ENCODE peak calls at places on chromosomes 5 and 9, in ten cellular contexts. One of them, this sample, is unnamed.

GRCh38 chr5:177300236-177300880 is 3.2 kb downstream of the RAB24 start:
- DNase-seq in choroid plexus epithelial cell: peak
- DNase-seq in neural progenitor cell: no peak
- DNase-seq in Peyer's patch: peak
- DNase-seq in astrocyte of the cerebellum: peak
- DNase-seq in CD8-positive, alpha-beta T cell: peak
- DNase-seq in PC-3: peak
- DNase-seq in adrenal gland: peak
- DNase-seq in foreskin fibroblast: peak
- DNase-seq in breast epithelium: no peak
- DNase-seq in this sample: peak

GRCh38 chr9:75880556-75880955 is 9.9 kb upstream of the PCSK5 start:
- DNase-seq in Peyer's patch: no peak
- DNase-seq in PC-3: no peak
- DNase-seq in astrocyte of the cerebellum: no peak
- DNase-seq in choroid plexus epithelial cell: no peak
- DNase-seq in breast epithelium: no peak
- DNase-seq in neural progenitor cell: no peak
- DNase-seq in CD8-positive, alpha-beta T cell: no peak
- DNase-seq in foreskin fibroblast: peak
- DNase-seq in adrenal gland: no peak
- DNase-seq in this sample: no peak

GRCh38 chr9:131661954-131662621 is 77.8 kb downstream of the RAPGEF1 start:
- DNase-seq in breast epithelium: no peak
- DNase-seq in CD8-positive, alpha-beta T cell: peak
- DNase-seq in foreskin fibroblast: no peak
- DNase-seq in astrocyte of the cerebellum: no peak
- DNase-seq in adrenal gland: no peak
- DNase-seq in neural progenitor cell: no peak
- DNase-seq in PC-3: no peak
- DNase-seq in Peyer's patch: no peak
- DNase-seq in choroid plexus epithelial cell: no peak
- DNase-seq in this sample: no peak

GRCh38 chr5:151023651-151024050 is 3.3 kb downstream of the GPX3 start:
- DNase-seq in CD8-positive, alpha-beta T cell: no peak
- DNase-seq in breast epithelium: peak
- DNase-seq in Peyer's patch: peak
- DNase-seq in PC-3: peak
- DNase-seq in adrenal gland: peak
- DNase-seq in choroid plexus epithelial cell: no peak
- DNase-seq in foreskin fibroblast: no peak
- DNase-seq in astrocyte of the cerebellum: no peak
- DNase-seq in neural progenitor cell: no peak
- DNase-seq in this sample: no peak

GRCh38 chr5:16773990-16774389 is 157.2 kb upstream of the RETREG1 start:
- DNase-seq in astrocyte of the cerebellum: no peak
- DNase-seq in foreskin fibroblast: peak
- DNase-seq in choroid plexus epithelial cell: peak
- DNase-seq in breast epithelium: no peak
- DNase-seq in CD8-positive, alpha-beta T cell: no peak
- DNase-seq in Peyer's patch: no peak
- DNase-seq in neural progenitor cell: peak
- DNase-seq in adrenal gland: no peak
- DNase-seq in PC-3: no peak
- DNase-seq in this sample: no peak

GRCh38 chr9:73683862-73684591 is 532.4 kb downstream of the ANXA1 start:
- DNase-seq in Peyer's patch: no peak
- DNase-seq in PC-3: peak
- DNase-seq in astrocyte of the cerebellum: peak
- DNase-seq in breast epithelium: no peak
- DNase-seq in foreskin fibroblast: peak
- DNase-seq in adrenal gland: no peak
- DNase-seq in neural progenitor cell: peak
- DNase-seq in choroid plexus epithelial cell: peak
- DNase-seq in CD8-positive, alpha-beta T cell: no peak
- DNase-seq in this sample: no peak

GRCh38 chr5:7714697-7715096 is 136.2 kb downstream of the CFAP90 start:
- DNase-seq in Peyer's patch: no peak
- DNase-seq in neural progenitor cell: no peak
- DNase-seq in astrocyte of the cerebellum: no peak
- DNase-seq in CD8-positive, alpha-beta T cell: no peak
- DNase-seq in PC-3: no peak
- DNase-seq in adrenal gland: no peak
- DNase-seq in choroid plexus epithelial cell: peak
- DNase-seq in breast epithelium: no peak
- DNase-seq in foreskin fibroblast: no peak
- DNase-seq in this sample: no peak

GRCh38 chr9:114538241-114538640 is 33.0 kb upstream of the WHRN start:
- DNase-seq in breast epithelium: no peak
- DNase-seq in neural progenitor cell: peak
- DNase-seq in PC-3: peak
- DNase-seq in CD8-positive, alpha-beta T cell: peak
- DNase-seq in foreskin fibroblast: no peak
- DNase-seq in adrenal gland: no peak
- DNase-seq in choroid plexus epithelial cell: peak
- DNase-seq in astrocyte of the cerebellum: no peak
- DNase-seq in Peyer's patch: peak
- DNase-seq in this sample: peak

GRCh38 chr9:4371108-4371507 is 71.2 kb upstream of the GLIS3 start:
- DNase-seq in Peyer's patch: no peak
- DNase-seq in foreskin fibroblast: peak
- DNase-seq in neural progenitor cell: peak
- DNase-seq in adrenal gland: no peak
- DNase-seq in breast epithelium: no peak
- DNase-seq in PC-3: peak
- DNase-seq in CD8-positive, alpha-beta T cell: no peak
- DNase-seq in choroid plexus epithelial cell: peak
- DNase-seq in astrocyte of the cerebellum: peak
- DNase-seq in this sample: no peak

GRCh38 chr9:129007035-129007765 is 20.9 kb downstream of the SH3GLB2 start:
- DNase-seq in Peyer's patch: no peak
- DNase-seq in breast epithelium: no peak
- DNase-seq in adrenal gland: peak
- DNase-seq in foreskin fibroblast: no peak
- DNase-seq in CD8-positive, alpha-beta T cell: no peak
- DNase-seq in astrocyte of the cerebellum: no peak
- DNase-seq in neural progenitor cell: no peak
- DNase-seq in PC-3: no peak
- DNase-seq in choroid plexus epithelial cell: no peak
- DNase-seq in this sample: no peak
- TF ChIP-seq CTCF in Peyer's patch: no peak
- TF ChIP-seq CTCF in breast epithelium: no peak
- TF ChIP-seq CTCF in adrenal gland: no peak
- TF ChIP-seq CTCF in foreskin fibroblast: no peak
- TF ChIP-seq CTCF in CD8-positive, alpha-beta T cell: no peak
- TF ChIP-seq CTCF in astrocyte of the cerebellum: no peak
- TF ChIP-seq CTCF in neural progenitor cell: no peak
- TF ChIP-seq CTCF in PC-3: peak
- TF ChIP-seq CTCF in choroid plexus epithelial cell: no peak
- TF ChIP-seq CTCF in this sample: no peak

GRCh38 chr5:175357995-175358394 is 86.0 kb downstream of the DRD1 start:
- DNase-seq in Peyer's patch: no peak
- DNase-seq in choroid plexus epithelial cell: no peak
- DNase-seq in neural progenitor cell: no peak
- DNase-seq in PC-3: no peak
- DNase-seq in CD8-positive, alpha-beta T cell: no peak
- DNase-seq in breast epithelium: no peak
- DNase-seq in foreskin fibroblast: no peak
- DNase-seq in astrocyte of the cerebellum: no peak
- DNase-seq in adrenal gland: no peak
- DNase-seq in this sample: no peak

GRCh38 chr5:175365866-175366265 is 78.1 kb downstream of the DRD1 start:
- DNase-seq in choroid plexus epithelial cell: no peak
- DNase-seq in CD8-positive, alpha-beta T cell: no peak
- DNase-seq in Peyer's patch: no peak
- DNase-seq in PC-3: no peak
- DNase-seq in adrenal gland: no peak
- DNase-seq in foreskin fibroblast: no peak
- DNase-seq in breast epithelium: no peak
- DNase-seq in neural progenitor cell: no peak
- DNase-seq in astrocyte of the cerebellum: no peak
- DNase-seq in this sample: no peak

GRCh38 chr5:175363300-175363699 is 80.7 kb downstream of the DRD1 start:
- DNase-seq in Peyer's patch: no peak
- DNase-seq in foreskin fibroblast: no peak
- DNase-seq in adrenal gland: no peak
- DNase-seq in breast epithelium: no peak
- DNase-seq in neural progenitor cell: no peak
- DNase-seq in CD8-positive, alpha-beta T cell: no peak
- DNase-seq in astrocyte of the cerebellum: no peak
- DNase-seq in choroid plexus epithelial cell: no peak
- DNase-seq in PC-3: no peak
- DNase-seq in this sample: no peak
- TF ChIP-seq CTCF in Peyer's patch: no peak
- TF ChIP-seq CTCF in foreskin fibroblast: no peak
- TF ChIP-seq CTCF in adrenal gland: no peak
- TF ChIP-seq CTCF in breast epithelium: no peak
- TF ChIP-seq CTCF in neural progenitor cell: no peak
- TF ChIP-seq CTCF in CD8-positive, alpha-beta T cell: no peak
- TF ChIP-seq CTCF in astrocyte of the cerebellum: no peak
- TF ChIP-seq CTCF in choroid plexus epithelial cell: no peak
- TF ChIP-seq CTCF in PC-3: no peak
- TF ChIP-seq CTCF in this sample: no peak

GRCh38 chr9:95379630-95380029 is 62.1 kb upstream of the FANCC start:
- DNase-seq in choroid plexus epithelial cell: no peak
- DNase-seq in PC-3: no peak
- DNase-seq in foreskin fibroblast: no peak
- DNase-seq in adrenal gland: no peak
- DNase-seq in CD8-positive, alpha-beta T cell: no peak
- DNase-seq in astrocyte of the cerebellum: no peak
- DNase-seq in breast epithelium: no peak
- DNase-seq in Peyer's patch: no peak
- DNase-seq in neural progenitor cell: no peak
- DNase-seq in this sample: no peak
- TF ChIP-seq CTCF in choroid plexus epithelial cell: no peak
- TF ChIP-seq CTCF in PC-3: no peak
- TF ChIP-seq CTCF in foreskin fibroblast: no peak
- TF ChIP-seq CTCF in adrenal gland: no peak
- TF ChIP-seq CTCF in CD8-positive, alpha-beta T cell: peak
- TF ChIP-seq CTCF in astrocyte of the cerebellum: no peak
- TF ChIP-seq CTCF in breast epithelium: no peak
- TF ChIP-seq CTCF in Peyer's patch: peak
- TF ChIP-seq CTCF in neural progenitor cell: peak
- TF ChIP-seq CTCF in this sample: no peak

GRCh38 chr9:84815554-84815953 is 146.0 kb downstream of the NTRK2 start:
- DNase-seq in Peyer's patch: no peak
- DNase-seq in breast epithelium: no peak
- DNase-seq in foreskin fibroblast: no peak
- DNase-seq in choroid plexus epithelial cell: no peak
- DNase-seq in PC-3: no peak
- DNase-seq in CD8-positive, alpha-beta T cell: no peak
- DNase-seq in adrenal gland: no peak
- DNase-seq in neural progenitor cell: no peak
- DNase-seq in astrocyte of the cerebellum: no peak
- DNase-seq in this sample: no peak
- TF ChIP-seq CTCF in Peyer's patch: no peak
- TF ChIP-seq CTCF in breast epithelium: no peak
- TF ChIP-seq CTCF in foreskin fibroblast: no peak
- TF ChIP-seq CTCF in choroid plexus epithelial cell: no peak
- TF ChIP-seq CTCF in PC-3: no peak
- TF ChIP-seq CTCF in CD8-positive, alpha-beta T cell: no peak
- TF ChIP-seq CTCF in adrenal gland: no peak
- TF ChIP-seq CTCF in neural progenitor cell: no peak
- TF ChIP-seq CTCF in astrocyte of the cerebellum: no peak
- TF ChIP-seq CTCF in this sample: no peak

DNA sequence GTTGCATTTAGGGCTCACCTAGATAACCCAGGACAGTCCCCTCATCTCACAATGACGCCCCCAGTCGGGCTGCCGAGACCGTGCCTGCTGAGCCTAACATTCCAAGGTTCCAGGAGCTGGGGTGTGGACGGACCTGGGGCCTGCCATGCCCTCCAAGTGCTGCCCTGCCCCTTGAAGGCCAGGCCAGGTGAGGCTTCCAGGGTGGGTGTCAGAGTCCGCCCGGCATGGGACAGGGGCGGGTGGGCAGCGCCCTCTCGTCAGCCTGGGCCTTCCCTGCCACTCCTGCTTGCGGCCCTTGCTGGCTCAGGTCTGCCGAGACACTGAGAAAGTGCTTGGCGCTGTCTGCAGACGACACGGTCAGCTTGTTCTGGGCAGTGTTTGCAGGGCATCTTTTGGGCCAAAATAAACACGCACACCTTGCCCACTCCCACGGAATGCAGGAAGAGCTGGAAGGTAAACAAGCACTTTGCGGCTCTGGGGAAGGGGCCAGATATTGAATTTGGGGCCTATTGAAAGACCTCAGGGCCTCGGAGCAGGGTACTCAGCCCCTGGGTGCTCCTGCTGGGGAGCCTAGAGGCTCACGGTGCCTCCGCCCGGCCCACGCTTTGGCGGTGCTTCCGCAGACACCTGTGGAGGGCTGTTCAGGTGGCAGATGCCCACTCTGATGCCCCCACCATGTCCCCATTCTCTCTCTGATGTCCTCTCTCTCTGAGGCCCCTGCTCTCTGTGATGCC is 4.2 kb upstream of the SCGB3A1 start:
- DNase-seq in breast epithelium: no peak
- DNase-seq in Peyer's patch: peak
- DNase-seq in astrocyte of the cerebellum: no peak
- DNase-seq in foreskin fibroblast: no peak
- DNase-seq in CD8-positive, alpha-beta T cell: no peak
- DNase-seq in adrenal gland: no peak
- DNase-seq in neural progenitor cell: no peak
- DNase-seq in PC-3: no peak
- DNase-seq in choroid plexus epithelial cell: no peak
- DNase-seq in this sample: no peak
- TF ChIP-seq CTCF in breast epithelium: no peak
- TF ChIP-seq CTCF in Peyer's patch: no peak
- TF ChIP-seq CTCF in astrocyte of the cerebellum: no peak
- TF ChIP-seq CTCF in foreskin fibroblast: no peak
- TF ChIP-seq CTCF in CD8-positive, alpha-beta T cell: no peak
- TF ChIP-seq CTCF in adrenal gland: no peak
- TF ChIP-seq CTCF in neural progenitor cell: no peak
- TF ChIP-seq CTCF in PC-3: no peak
- TF ChIP-seq CTCF in choroid plexus epithelial cell: no peak
- TF ChIP-seq CTCF in this sample: no peak

GRCh38 chr5:139392678-139393496 is 2.0 kb downstream of the PROB1 start:
- DNase-seq in Peyer's patch: peak
- DNase-seq in foreskin fibroblast: peak
- DNase-seq in adrenal gland: peak
- DNase-seq in choroid plexus epithelial cell: peak
- DNase-seq in breast epithelium: no peak
- DNase-seq in neural progenitor cell: peak
- DNase-seq in CD8-positive, alpha-beta T cell: peak
- DNase-seq in astrocyte of the cerebellum: no peak
- DNase-seq in PC-3: peak
- DNase-seq in this sample: peak
- TF ChIP-seq CTCF in Peyer's patch: peak
- TF ChIP-seq CTCF in foreskin fibroblast: peak
- TF ChIP-seq CTCF in adrenal gland: peak
- TF ChIP-seq CTCF in choroid plexus epithelial cell: peak
- TF ChIP-seq CTCF in breast epithelium: peak
- TF ChIP-seq CTCF in neural progenitor cell: peak
- TF ChIP-seq CTCF in CD8-positive, alpha-beta T cell: peak
- TF ChIP-seq CTCF in astrocyte of the cerebellum: peak
- TF ChIP-seq CTCF in PC-3: peak
- TF ChIP-seq CTCF in this sample: no peak

DNA sequence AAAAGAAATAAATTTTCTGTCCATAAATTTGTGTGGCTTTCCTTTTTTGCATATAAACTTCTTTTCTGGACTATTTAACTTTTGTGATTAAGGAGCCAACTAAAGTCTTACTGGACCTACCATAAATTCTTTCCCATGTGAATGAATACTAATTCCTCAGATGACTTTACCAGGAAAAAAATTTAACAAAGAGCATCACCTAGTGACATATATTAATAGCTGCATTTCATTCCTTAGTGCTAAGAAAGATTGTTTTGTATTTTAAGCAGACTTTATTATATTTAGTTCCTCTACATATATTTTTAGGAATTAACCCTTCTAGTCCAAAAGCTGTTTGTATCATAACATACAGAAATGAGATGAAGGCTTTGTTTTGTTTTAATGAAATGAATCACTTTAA is 64.4 kb downstream of the C9orf85 start:
- DNase-seq in Peyer's patch: no peak
- DNase-seq in foreskin fibroblast: no peak
- DNase-seq in choroid plexus epithelial cell: peak
- DNase-seq in PC-3: peak
- DNase-seq in CD8-positive, alpha-beta T cell: no peak
- DNase-seq in neural progenitor cell: no peak
- DNase-seq in astrocyte of the cerebellum: no peak
- DNase-seq in adrenal gland: no peak
- DNase-seq in breast epithelium: no peak
- DNase-seq in this sample: no peak
- TF ChIP-seq CTCF in Peyer's patch: peak
- TF ChIP-seq CTCF in foreskin fibroblast: peak
- TF ChIP-seq CTCF in choroid plexus epithelial cell: peak
- TF ChIP-seq CTCF in PC-3: peak
- TF ChIP-seq CTCF in CD8-positive, alpha-beta T cell: no peak
- TF ChIP-seq CTCF in neural progenitor cell: no peak
- TF ChIP-seq CTCF in astrocyte of the cerebellum: no peak
- TF ChIP-seq CTCF in adrenal gland: no peak
- TF ChIP-seq CTCF in breast epithelium: peak
- TF ChIP-seq CTCF in this sample: no peak

This sample was measured in activated B cell treated with CpG ODN at 0.5 μM for 24 hours.